ENCODE peak calls at places on chromosomes 12 and 14, in five cellular contexts. G is CD8-positive, alpha-beta T cell; J is psoas muscle; F is GM23338; M is left ventricle myocardium inferior. T is an unnamed sample. For H3K27me3, the result is how much of the 10 kb centered on the place peaks cover.

GRCh38 chr14:68476212-68476964 is 316.5 kb downstream of the ZFP36L1 start:
- DNase-seq in G (no peak), J (peak), F (peak), M (peak), T (no peak)

GRCh38 chr12:118055144-118055557 is 5.8 kb downstream of the WSB2 start:
- DNase-seq in G (peak), J (peak), F (peak), M (no peak), T (no peak)

GRCh38 chr12:106248849-106249371 is 1.1 kb upstream of the CKAP4 start:
- DNase-seq in G (peak), J (no peak), F (no peak), M (no peak), T (no peak)

GRCh38 chr12:17809206-17809605 is 280.8 kb downstream of the RERGL start:
- DNase-seq in G (no peak), J (no peak), F (peak), M (no peak), T (no peak)

GRCh38 chr12:109768901-109769670 is 55.5 kb downstream of the FAM222A start:
- DNase-seq in G (no peak), J (no peak), F (no peak), M (no peak), T (no peak)

GRCh38 chr14:51999084-51999483 is 9.7 kb downstream of the RTRAF start:
- DNase-seq in G (no peak), J (no peak), F (no peak), M (no peak), T (no peak)

GRCh38 chr12:125674554-125674953 is 609.3 kb downstream of the AACS start:
- DNase-seq in G (no peak), J (no peak), F (no peak), M (no peak), T (no peak)

GRCh38 chr12:100567945-100568344 is 5.5 kb upstream of the GAS2L3 start:
- DNase-seq in G (no peak), J (no peak), F (no peak), M (no peak), T (no peak)

GRCh38 chr14:36091096-36091495 is 85.4 kb downstream of the PTCSC3 start:
- DNase-seq in G (no peak), J (no peak), F (no peak), M (no peak), T (no peak)

GRCh38 chr14:23252006-23252405 is 14.3 kb downstream of the RNF212B start:
- DNase-seq in G (no peak), J (no peak), F (peak), M (no peak), T (no peak)

GRCh38 chr12:113762155-113762848 is 203.8 kb downstream of the RBM19 start:
- DNase-seq in G (no peak), J (no peak), F (peak), M (no peak), T (no peak)

GRCh38 chr14:69612014-69612758 is 790 bp downstream of the SUSD6 start:
- DNase-seq in G (peak), J (peak), F (peak), M (peak), T (no peak)

DNA sequence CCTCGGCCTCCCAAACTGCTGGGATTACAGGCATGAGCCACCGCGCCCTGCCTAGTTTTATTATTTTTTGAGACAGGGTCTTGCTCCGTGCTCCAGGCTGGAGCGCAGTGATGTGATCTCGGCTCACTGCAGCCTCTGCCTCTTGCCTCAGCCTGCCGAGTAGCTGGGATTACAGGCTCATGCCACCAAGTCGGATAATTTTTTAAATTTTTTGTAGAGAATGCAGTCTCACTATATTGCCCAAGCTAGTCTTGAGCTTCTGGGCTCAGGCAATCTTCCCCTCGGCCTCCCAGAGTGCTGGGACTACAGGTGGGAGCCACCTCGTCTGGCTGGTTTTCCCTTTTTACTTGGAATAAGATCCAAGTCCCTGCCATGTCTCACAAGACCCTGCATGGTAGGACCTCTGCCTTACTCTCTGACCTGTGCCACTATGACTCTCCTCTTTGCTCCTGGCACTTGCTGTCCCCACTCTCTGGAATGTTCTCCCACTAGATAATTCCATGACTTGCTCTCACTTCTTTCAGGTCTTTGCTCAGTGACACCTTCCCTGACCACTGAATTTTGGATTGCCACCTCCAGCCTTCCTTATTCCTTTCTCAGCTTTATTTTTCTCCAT is 7.7 kb upstream of the RARG start:
- DNase-seq in G (no peak), J (peak), F (no peak), M (no peak), T (no peak)
- H3K27me3 ChIP-seq in G (under half), J (under half), F (under half), M (under half), T (under half)

GRCh38 chr12:42296503-42297109 is 29.3 kb downstream of the ZCRB1 start:
- DNase-seq in G (no peak), J (no peak), F (peak), M (no peak), T (no peak)
- TF ChIP-seq CTCF in G (no peak), J (no peak), F (peak), M (no peak), T (no peak)

GRCh38 chr14:39469094-39469710 is 37.0 kb upstream of the FBXO33 start:
- DNase-seq in G (peak), J (no peak), F (peak), M (no peak), T (no peak)

GRCh38 chr14:39474416-39474911 is 42.2 kb upstream of the FBXO33 start:
- DNase-seq in G (no peak), J (no peak), F (no peak), M (no peak), T (no peak)

GRCh38 chr14:39467889-39468524 is 35.8 kb upstream of the FBXO33 start:
- DNase-seq in G (no peak), J (no peak), F (peak), M (no peak), T (no peak)

DNA sequence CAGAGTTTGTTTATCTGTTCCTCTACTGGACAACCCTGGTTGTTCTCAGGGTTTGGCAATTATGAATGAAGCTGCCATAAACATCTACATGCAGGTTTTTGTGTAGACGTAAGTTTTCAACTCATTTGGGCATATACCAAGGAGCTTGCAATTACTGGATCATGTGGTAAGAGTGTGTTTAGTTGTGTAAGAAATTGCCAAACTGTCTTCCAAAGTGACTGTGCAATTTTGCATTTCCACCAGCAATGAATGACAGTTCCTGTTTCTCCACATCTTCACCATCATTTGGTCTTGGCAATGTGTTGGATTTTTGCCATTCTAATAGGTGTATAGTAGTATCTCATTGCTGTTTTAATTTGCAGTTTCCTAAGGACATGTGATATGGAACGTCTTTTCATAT is 39.8 kb upstream of the FBXO33 start:
- DNase-seq in G (no peak), J (no peak), F (no peak), M (no peak), T (no peak)
- H3K27me3 ChIP-seq in G (under half), J (under half), F (under half), M (under half), T (under half)

DNA sequence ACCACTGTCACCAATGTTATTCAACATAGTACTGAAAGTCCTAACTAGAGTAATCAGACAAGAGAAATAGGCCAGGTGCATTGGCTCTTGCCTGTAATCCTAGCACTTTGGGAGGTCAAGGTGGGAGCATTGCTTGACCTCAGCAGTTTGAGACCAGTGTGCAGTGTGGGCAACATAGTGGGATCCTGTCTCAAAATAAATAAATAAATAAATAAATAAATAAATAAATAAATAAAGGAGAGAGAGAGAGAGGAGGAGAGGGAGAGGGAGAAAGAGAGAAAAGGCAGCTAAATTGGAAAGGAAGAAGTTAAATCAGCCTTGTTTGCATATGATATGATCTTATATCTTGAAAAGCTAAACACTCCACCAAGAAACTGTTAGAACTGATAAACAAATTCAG is 115.3 kb downstream of the FAR2 start:
- DNase-seq in G (no peak), J (no peak), F (no peak), M (no peak), T (no peak)
- TF ChIP-seq CTCF in G (no peak), J (no peak), F (no peak), M (no peak), T (no peak)

T was measured in esophagus squamous epithelium.